ENCODE peak calls at places on chromosomes 4 and X, in six cellular contexts. A is heart left ventricle; B is stromal cell of bone marrow; Z is stimulated activated naive CD4-positive, alpha-beta T cell; I is hepatic stellate cell; G is kidney glomerular epithelial cell. S is an unnamed sample.

GRCh38 chr4:82833696-82834313 is 35.2 kb upstream of the SCD5 start:
- DNase-seq in A (no peak), I (peak; percentile 67), G (peak; percentile 56), Z (no peak), B (peak; percentile 57), S (no peak)

GRCh38 chr4:168385142-168385490 is 66.6 kb upstream of the DDX60 start:
- DNase-seq in A (no peak), Z (no peak), B (no peak), I (no peak), G (no peak), S (no peak)

GRCh38 chrX:117987376-117987775 is 129.2 kb downstream of the KLHL13 start:
- DNase-seq in A (no peak), G (no peak), B (peak; percentile 27), Z (no peak), I (no peak), S (no peak)

GRCh38 chr4:126973201-126973600 is 659.6 kb upstream of the INTU start:
- DNase-seq in Z (no peak), B (no peak), I (no peak), A (no peak), G (no peak), S (no peak)

GRCh38 chr4:110008540-110008939 is 95.9 kb downstream of the EGF start:
- DNase-seq in A (no peak), B (no peak), G (no peak), Z (no peak), I (no peak), S (no peak)

GRCh38 chrX:44931441-44931973 is 58.5 kb downstream of the KDM6A start:
- DNase-seq in I (no peak), A (no peak), Z (no peak), G (no peak), B (no peak), S (no peak)

GRCh38 chr4:105257817-105258495 is 111.3 kb downstream of the TET2 start:
- DNase-seq in B (no peak), I (no peak), A (no peak), G (no peak), Z (no peak), S (no peak)

GRCh38 chrX:71224969-71225368 is 1.9 kb downstream of the GJB1 start:
- DNase-seq in Z (no peak), A (no peak), B (no peak), G (no peak), I (no peak), S (no peak)

GRCh38 chr4:156892695-156893211 is 78.8 kb downstream of the PDGFC start:
- DNase-seq in G (no peak), B (no peak), Z (no peak), I (no peak), A (no peak), S (no peak)

GRCh38 chr4:48727666-48728459 is 52.2 kb downstream of the FRYL start:
- DNase-seq in A (no peak), B (no peak), I (no peak), G (no peak), Z (no peak), S (no peak)

GRCh38 chr4:38177035-38177791 is 217.0 kb downstream of the PTTG2 start:
- DNase-seq in Z (peak; percentile 56), G (no peak), I (no peak), B (no peak), A (peak; percentile 33), S (no peak)

GRCh38 chr4:138576684-138577083 is 334.5 kb upstream of the SLC7A11 start:
- DNase-seq in B (no peak), A (no peak), Z (no peak), G (no peak), I (no peak), S (no peak)

GRCh38 chr4:147958057-147958456 is 226.2 kb downstream of the ARHGAP10 start:
- DNase-seq in B (no peak), G (no peak), Z (no peak), A (no peak), I (no peak), S (no peak)

GRCh38 chr4:72567821-72568620 is 1.0 kb downstream of the ADAMTS3 start:
- DNase-seq in B (peak; percentile 62), I (peak; percentile 76), G (peak; percentile 96), Z (no peak), A (peak; percentile 39), S (peak; percentile 84)

GRCh38 chr4:59127748-59128147 is 2017.6 kb upstream of the IGFBP7 start:
- DNase-seq in B (no peak), I (no peak), G (no peak), A (no peak), Z (no peak), S (no peak)

GRCh38 chr4:175536852-175537453 is 275.1 kb downstream of the GPM6A start:
- DNase-seq in A (no peak), I (peak; percentile 25), Z (no peak), B (peak; percentile 59), G (peak; percentile 67), S (no peak)

GRCh38 chrX:47321386-47321785 is 49.0 kb upstream of the ZNF157 start:
- DNase-seq in G (no peak), A (peak; percentile 21), Z (no peak), I (peak; percentile 38), B (no peak), S (peak; percentile 69)

GRCh38 chrX:13791559-13791958 is 25.3 kb downstream of the GPM6B start:
- DNase-seq in B (no peak), A (no peak), I (no peak), G (no peak), Z (no peak), S (no peak)

GRCh38 chr4:156660470-156660869 is 311.1 kb downstream of the PDGFC start:
- DNase-seq in A (no peak), G (no peak), I (no peak), B (no peak), Z (no peak), S (no peak)

GRCh38 chr4:151263455-151263854 is 13.5 kb upstream of the PRSS48 start:
- DNase-seq in I (no peak), Z (no peak), B (no peak), G (no peak), A (no peak), S (no peak)

GRCh38 chr4:85084371-85085170 is 118.1 kb upstream of the WDFY3 start:
- DNase-seq in Z (peak; percentile 15), I (peak; percentile 3), A (peak; percentile 25), B (peak; percentile 64), G (peak; percentile 5), S (no peak)

GRCh38 chr4:168451744-168452394 is 28.4 kb downstream of the DDX60L start:
- DNase-seq in B (peak; percentile 52), I (no peak), Z (no peak), G (peak; percentile 90), A (no peak), S (no peak)

GRCh38 chr4:39235701-39236100 is 53.4 kb downstream of the WDR19 start:
- DNase-seq in I (no peak), B (no peak), Z (no peak), A (no peak), G (no peak), S (no peak)

GRCh38 chr4:158729716-158730559 is 6.7 kb upstream of the PPID start:
- DNase-seq in G (peak; percentile 63), Z (peak; percentile 46), B (peak; percentile 46), I (peak; percentile 83), A (peak; percentile 68), S (no peak)

GRCh38 chr4:87669373-87669772 is 19.3 kb downstream of the DMP1 start:
- DNase-seq in A (no peak), G (no peak), Z (no peak), B (no peak), I (no peak), S (no peak)